ENCODE peak calls at places on chromosome 7, in five cellular contexts. One of them, this sample, is unnamed.

GRCh38 chr7:35869810-35870209 is 69.0 kb downstream of the SEPTIN7 start:
- DNase-seq in GM12878: no peak
- DNase-seq in GM12892: no peak
- DNase-seq in HepG2: no peak
- DNase-seq in H1: no peak
- DNase-seq in this sample: no peak

GRCh38 chr7:70189776-70190175 is 591.5 kb downstream of the AUTS2 start:
- DNase-seq in GM12878: no peak
- DNase-seq in GM12892: no peak
- DNase-seq in HepG2: no peak
- DNase-seq in H1: no peak
- DNase-seq in this sample: no peak

GRCh38 chr7:103445228-103446020 is 583 bp downstream of the SLC26A5 start:
- DNase-seq in GM12878: no peak
- DNase-seq in GM12892: no peak
- DNase-seq in HepG2: no peak
- DNase-seq in H1: no peak
- DNase-seq in this sample: peak; percentile 11

GRCh38 chr7:114922151-114922651 is 307 bp downstream of the MDFIC start:
- DNase-seq in GM12878: no peak
- DNase-seq in GM12892: peak; percentile 25
- DNase-seq in HepG2: no peak
- DNase-seq in H1: no peak
- DNase-seq in this sample: peak; percentile 33

GRCh38 chr7:37287093-37287492 is 161.6 kb downstream of the ELMO1 start:
- DNase-seq in GM12878: no peak
- DNase-seq in GM12892: no peak
- DNase-seq in HepG2: no peak
- DNase-seq in H1: no peak
- DNase-seq in this sample: no peak

GRCh38 chr7:73533742-73534141 is 11.6 kb upstream of the BAZ1B start:
- DNase-seq in GM12878: no peak
- DNase-seq in GM12892: no peak
- DNase-seq in HepG2: no peak
- DNase-seq in H1: no peak
- DNase-seq in this sample: no peak

GRCh38 chr7:101696-102376 is 90.5 kb upstream of the FAM20C start:
- DNase-seq in GM12878: no peak
- DNase-seq in GM12892: no peak
- DNase-seq in HepG2: no peak
- DNase-seq in H1: no peak
- DNase-seq in this sample: no peak

GRCh38 chr7:82348251-82348650 is 95.3 kb downstream of the CACNA2D1 start:
- DNase-seq in GM12878: no peak
- DNase-seq in GM12892: no peak
- DNase-seq in HepG2: no peak
- DNase-seq in H1: no peak
- DNase-seq in this sample: no peak

GRCh38 chr7:99374121-99375064 is at the start of gene ARPC1B:
- DNase-seq in GM12878: no peak
- DNase-seq in GM12892: peak; percentile 96
- DNase-seq in HepG2: peak; percentile 57
- DNase-seq in H1: no peak
- DNase-seq in this sample: peak; percentile 97

GRCh38 chr7:128112781-128113221 is 81.6 kb upstream of the LRRC4 start:
- DNase-seq in GM12878: no peak
- DNase-seq in GM12892: no peak
- DNase-seq in HepG2: no peak
- DNase-seq in H1: no peak
- DNase-seq in this sample: no peak
- TF ChIP-seq TAF1 in GM12878: no peak
- TF ChIP-seq TAF1 in GM12892: no peak
- TF ChIP-seq TAF1 in HepG2: no peak
- TF ChIP-seq TAF1 in H1: no peak
- TF ChIP-seq TAF1 in this sample: no peak

GRCh38 chr7:154330318-154330717 is 278.1 kb downstream of the DPP6 start:
- DNase-seq in GM12878: no peak
- DNase-seq in GM12892: no peak
- DNase-seq in HepG2: no peak
- DNase-seq in H1: no peak
- DNase-seq in this sample: no peak

GRCh38 chr7:154336295-154336694 is 284.1 kb downstream of the DPP6 start:
- DNase-seq in GM12878: no peak
- DNase-seq in GM12892: no peak
- DNase-seq in HepG2: no peak
- DNase-seq in H1: no peak
- DNase-seq in this sample: no peak

GRCh38 chr7:154338709-154339108 is 286.5 kb downstream of the DPP6 start:
- DNase-seq in GM12878: no peak
- DNase-seq in GM12892: no peak
- DNase-seq in HepG2: no peak
- DNase-seq in H1: no peak
- DNase-seq in this sample: no peak

DNA sequence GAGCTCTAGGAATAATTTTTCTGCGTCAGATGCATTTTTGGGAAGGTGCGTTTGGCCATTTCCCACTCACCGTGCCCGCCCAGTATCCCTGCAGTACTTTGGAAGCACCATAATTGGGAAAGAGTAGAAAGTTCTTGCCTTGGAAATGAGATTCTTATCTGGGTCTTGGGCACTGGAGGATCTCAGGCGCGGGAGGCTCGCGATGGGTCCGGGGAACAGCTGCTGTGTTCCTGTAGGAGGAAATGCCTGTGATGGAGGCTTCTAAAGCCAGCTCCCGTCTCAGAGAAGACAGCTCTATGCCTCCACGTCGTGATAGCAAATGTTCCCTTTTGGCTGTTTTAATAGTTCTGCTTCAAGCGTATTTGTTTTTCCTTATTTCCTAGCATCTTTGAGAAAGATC is 280.6 kb downstream of the DPP6 start:
- DNase-seq in GM12878: no peak
- DNase-seq in GM12892: no peak
- DNase-seq in HepG2: no peak
- DNase-seq in H1: no peak
- DNase-seq in this sample: no peak
- TF ChIP-seq TAF1 in GM12878: no peak
- TF ChIP-seq TAF1 in GM12892: no peak
- TF ChIP-seq TAF1 in HepG2: no peak
- TF ChIP-seq TAF1 in H1: no peak
- TF ChIP-seq TAF1 in this sample: no peak

GRCh38 chr7:139777948-139778841 is at the start of gene HIPK2:
- DNase-seq in GM12878: no peak
- DNase-seq in GM12892: peak; percentile 83
- DNase-seq in HepG2: peak; percentile 56
- DNase-seq in H1: no peak
- DNase-seq in this sample: peak; percentile 88

GRCh38 chr7:139776486-139777303 is 1.1 kb downstream of the HIPK2 start:
- DNase-seq in GM12878: peak; percentile 36
- DNase-seq in GM12892: no peak
- DNase-seq in HepG2: peak; percentile 39
- DNase-seq in H1: no peak
- DNase-seq in this sample: no peak

GRCh38 chr7:139774376-139774775 is 3.4 kb downstream of the HIPK2 start:
- DNase-seq in GM12878: no peak
- DNase-seq in GM12892: no peak
- DNase-seq in HepG2: no peak
- DNase-seq in H1: no peak
- DNase-seq in this sample: no peak

GRCh38 chr7:139775829-139776266 is 1.9 kb downstream of the HIPK2 start:
- DNase-seq in GM12878: peak; percentile 44
- DNase-seq in GM12892: peak; percentile 28
- DNase-seq in HepG2: peak; percentile 69
- DNase-seq in H1: no peak
- DNase-seq in this sample: peak; percentile 35

DNA sequence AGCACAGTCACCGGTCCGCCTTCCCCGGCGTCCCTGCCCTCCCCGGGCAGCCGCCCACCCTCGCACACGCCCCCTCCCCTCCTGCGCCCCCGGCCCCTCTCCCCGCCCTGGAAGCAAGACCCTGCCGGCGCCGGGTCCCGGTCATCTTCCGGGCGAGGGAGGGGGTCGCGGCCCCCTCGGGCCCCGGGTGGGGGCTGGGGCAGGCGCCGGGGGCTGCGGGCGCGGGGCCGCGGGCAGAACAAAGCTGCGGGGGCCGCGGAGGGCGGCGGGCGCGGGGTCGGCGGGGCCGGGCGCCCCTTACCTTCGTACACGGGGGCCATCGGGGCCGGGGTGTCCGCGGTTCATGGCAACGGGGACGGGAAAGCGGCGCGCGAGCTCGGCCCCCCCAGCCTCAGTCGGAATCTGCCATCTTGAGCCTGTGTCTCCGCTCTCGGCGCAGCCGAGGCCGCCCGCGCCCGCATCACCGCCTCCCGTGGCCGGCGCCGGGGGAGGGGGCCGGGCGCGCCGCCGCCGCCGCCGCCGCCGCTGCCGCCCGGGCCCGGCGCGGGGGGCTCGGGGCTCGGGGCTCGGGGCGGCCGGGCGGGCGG is 401 bp downstream of the HIPK2 start:
- DNase-seq in GM12878: no peak
- DNase-seq in GM12892: peak; percentile 38
- DNase-seq in HepG2: no peak
- DNase-seq in H1: no peak
- DNase-seq in this sample: peak; percentile 41
- TF ChIP-seq TAF1 in GM12878: no peak
- TF ChIP-seq TAF1 in GM12892: no peak
- TF ChIP-seq TAF1 in HepG2: no peak
- TF ChIP-seq TAF1 in H1: peak; percentile 26
- TF ChIP-seq TAF1 in this sample: no peak

DNA sequence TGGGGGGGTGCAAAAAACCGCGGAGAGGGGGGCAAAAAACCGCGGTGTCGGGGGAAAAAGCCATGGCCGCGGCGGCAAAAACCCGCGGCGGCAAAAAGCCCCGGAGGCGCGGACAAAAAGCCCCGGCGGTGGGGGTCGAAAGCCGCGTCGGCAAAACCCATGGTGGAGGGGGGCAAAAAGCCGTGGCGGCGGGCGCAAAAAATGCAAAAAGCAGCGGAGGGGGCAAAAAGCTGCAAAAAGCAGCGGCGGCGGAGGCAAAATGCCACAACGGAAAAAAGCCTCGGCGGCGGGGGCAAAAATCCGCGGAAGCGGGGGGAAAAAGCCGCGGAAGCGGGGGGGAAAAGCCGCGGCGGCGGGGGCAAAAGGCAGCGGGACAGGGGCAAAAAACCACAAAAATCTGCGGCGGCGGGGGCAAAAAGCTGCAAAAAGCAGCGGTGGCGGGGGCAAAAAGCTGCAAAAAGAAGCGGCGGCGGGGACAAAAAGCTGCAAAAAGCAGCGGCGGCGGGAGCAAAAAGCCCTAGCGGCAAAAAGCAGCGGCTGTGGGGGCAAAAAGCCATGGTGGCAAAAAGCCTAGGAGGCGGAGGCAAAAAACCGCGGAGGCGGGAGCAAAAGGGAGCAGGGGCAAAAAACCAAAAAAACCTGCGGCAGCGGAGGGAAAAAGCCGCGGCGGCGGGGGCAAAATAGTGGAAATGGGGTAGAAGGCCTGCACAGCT is 418.9 kb downstream of the ZNF716 start:
- DNase-seq in GM12878: no peak
- DNase-seq in GM12892: no peak
- DNase-seq in HepG2: no peak
- DNase-seq in H1: no peak
- DNase-seq in this sample: no peak
- TF ChIP-seq TAF1 in GM12878: no peak
- TF ChIP-seq TAF1 in GM12892: no peak
- TF ChIP-seq TAF1 in HepG2: no peak
- TF ChIP-seq TAF1 in H1: no peak
- TF ChIP-seq TAF1 in this sample: no peak

GRCh38 chr7:157476654-157477549 is 140.1 kb downstream of the DNAJB6 start:
- DNase-seq in GM12878: no peak
- DNase-seq in GM12892: no peak
- DNase-seq in HepG2: no peak
- DNase-seq in H1: no peak
- DNase-seq in this sample: no peak

GRCh38 chr7:157475601-157476000 is 138.8 kb downstream of the DNAJB6 start:
- DNase-seq in GM12878: no peak
- DNase-seq in GM12892: no peak
- DNase-seq in HepG2: no peak
- DNase-seq in H1: no peak
- DNase-seq in this sample: no peak

GRCh38 chr7:157474685-157475084 is 137.9 kb downstream of the DNAJB6 start:
- DNase-seq in GM12878: no peak
- DNase-seq in GM12892: no peak
- DNase-seq in HepG2: peak; percentile 20
- DNase-seq in H1: peak; percentile 46
- DNase-seq in this sample: no peak

GRCh38 chr7:157476201-157476600 is 139.4 kb downstream of the DNAJB6 start:
- DNase-seq in GM12878: no peak
- DNase-seq in GM12892: no peak
- DNase-seq in HepG2: no peak
- DNase-seq in H1: no peak
- DNase-seq in this sample: no peak

DNA sequence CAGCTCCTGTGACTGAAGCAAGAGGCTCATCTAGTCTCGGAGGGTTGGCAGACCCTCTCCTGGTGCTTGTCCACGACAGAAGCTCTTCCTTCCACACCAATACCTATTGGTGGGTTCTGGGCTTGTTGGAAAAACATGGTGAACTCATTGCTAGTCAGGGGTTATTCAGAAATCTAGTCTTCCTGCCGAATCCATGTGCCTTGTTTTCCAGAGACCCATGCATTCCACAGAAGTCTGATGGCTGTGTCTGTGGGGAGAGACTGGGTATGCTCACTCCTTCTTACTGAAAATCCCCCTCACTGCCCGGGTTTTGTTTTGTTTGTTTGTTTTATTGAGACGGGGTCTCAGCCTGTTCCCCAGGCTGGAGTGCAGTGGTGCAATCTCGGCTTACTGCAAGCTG is 138.3 kb downstream of the DNAJB6 start:
- DNase-seq in GM12878: no peak
- DNase-seq in GM12892: no peak
- DNase-seq in HepG2: no peak
- DNase-seq in H1: no peak
- DNase-seq in this sample: no peak
- TF ChIP-seq TAF1 in GM12878: no peak
- TF ChIP-seq TAF1 in GM12892: no peak
- TF ChIP-seq TAF1 in HepG2: no peak
- TF ChIP-seq TAF1 in H1: no peak
- TF ChIP-seq TAF1 in this sample: no peak

GRCh38 chr7:2604608-2605174 is 27.1 kb upstream of the TTYH3 start:
- DNase-seq in GM12878: no peak
- DNase-seq in GM12892: no peak
- DNase-seq in HepG2: no peak
- DNase-seq in H1: no peak
- DNase-seq in this sample: no peak
- TF ChIP-seq TAF1 in GM12878: no peak
- TF ChIP-seq TAF1 in GM12892: no peak
- TF ChIP-seq TAF1 in HepG2: no peak
- TF ChIP-seq TAF1 in H1: no peak
- TF ChIP-seq TAF1 in this sample: no peak